ENCODE peak calls at places on chromosomes 3 and 15, in six cellular contexts. Y is Panc1; F is upper lobe of right lung; V is CD8-positive, alpha-beta T cell; H is ovary; C is pancreas. N is an unnamed sample. For H3K4me1, the result is how much of the 10 kb centered on the place peaks cover.

GRCh38 chr3:12188681-12189287 is 30.1 kb upstream of the TIMP4 start:
- DNase-seq in Y (no peak), F (no peak), V (no peak), H (no peak), C (no peak), N (no peak)

GRCh38 chr15:55909036-55909811 is 84.2 kb downstream of the NEDD4 start:
- DNase-seq in Y (no peak), F (no peak), V (no peak), H (no peak), C (no peak), N (no peak)

GRCh38 chr3:73216310-73216709 is 154.9 kb downstream of the EBLN2 start:
- DNase-seq in Y (no peak), F (no peak), V (no peak), H (no peak), C (no peak), N (no peak)

GRCh38 chr15:39502616-39503195 is 78.2 kb upstream of the THBS1 start:
- DNase-seq in Y (no peak), F (no peak), V (no peak), H (no peak), C (no peak), N (no peak)

GRCh38 chr3:178406206-178406605 is 130.0 kb upstream of the KCNMB2 start:
- DNase-seq in Y (no peak), F (no peak), V (no peak), H (no peak), C (no peak), N (no peak)

GRCh38 chr3:116150655-116151054 is 294.6 kb downstream of the LSAMP start:
- DNase-seq in Y (no peak), F (no peak), V (no peak), H (no peak), C (no peak), N (no peak)

GRCh38 chr3:128188958-128189357 is 35.7 kb downstream of the EEFSEC start:
- DNase-seq in Y (no peak), F (no peak), V (no peak), H (no peak), C (no peak), N (no peak)

GRCh38 chr3:8970971-8971589 is 7.8 kb upstream of the RAD18 start:
- DNase-seq in Y (peak), F (no peak), V (peak), H (peak), C (peak), N (no peak)

GRCh38 chr3:16258892-16259291 is 5.9 kb downstream of the DPH3 start:
- DNase-seq in Y (no peak), F (no peak), V (no peak), H (no peak), C (no peak), N (no peak)

GRCh38 chr3:59374091-59374490 is 324.3 kb upstream of the CFAP20DC start:
- DNase-seq in Y (no peak), F (no peak), V (no peak), H (no peak), C (no peak), N (no peak)

GRCh38 chr3:61060421-61060861 is 190.8 kb downstream of the FHIT start:
- DNase-seq in Y (no peak), F (no peak), V (no peak), H (no peak), C (no peak), N (no peak)

GRCh38 chr3:172803489-172803888 is 53.0 kb downstream of the ECT2 start:
- DNase-seq in Y (no peak), F (no peak), V (no peak), H (no peak), C (no peak), N (no peak)

GRCh38 chr3:172808969-172809546 is 58.5 kb downstream of the ECT2 start:
- DNase-seq in Y (no peak), F (no peak), V (no peak), H (no peak), C (no peak), N (no peak)

GRCh38 chr3:172804323-172804722 is 53.8 kb downstream of the ECT2 start:
- DNase-seq in Y (no peak), F (no peak), V (no peak), H (no peak), C (no peak), N (no peak)
- TF ChIP-seq CTCF in Y (no peak), F (no peak), V (no peak), H (no peak), C (no peak), N (no peak)

GRCh38 chr15:92917606-92918407 is 17.7 kb downstream of the CHD2 start:
- DNase-seq in Y (no peak), F (peak), V (peak), H (peak), C (peak), N (peak)

GRCh38 chr15:92914103-92914499 is 14.0 kb downstream of the CHD2 start:
- DNase-seq in Y (no peak), F (no peak), V (no peak), H (no peak), C (no peak), N (no peak)

GRCh38 chr15:92915766-92916435 is 15.8 kb downstream of the CHD2 start:
- DNase-seq in Y (no peak), F (no peak), V (no peak), H (no peak), C (no peak), N (no peak)

GRCh38 chr15:92910451-92910850 is 10.3 kb downstream of the CHD2 start:
- DNase-seq in Y (no peak), F (no peak), V (no peak), H (no peak), C (no peak), N (no peak)

GRCh38 chr15:92914768-92915221 is 14.7 kb downstream of the CHD2 start:
- DNase-seq in Y (no peak), F (no peak), V (no peak), H (no peak), C (no peak), N (no peak)
- H3K4me1 ChIP-seq in Y (half or more), F (half or more), V (half or more), H (under half), C (under half), N (half or more)

GRCh38 chr15:95826831-95827230 is 503.7 kb upstream of the NR2F2 start:
- DNase-seq in Y (no peak), F (no peak), V (no peak), H (no peak), C (no peak), N (no peak)
- TF ChIP-seq CTCF in Y (peak), F (no peak), V (no peak), H (no peak), C (no peak), N (no peak)

DNA sequence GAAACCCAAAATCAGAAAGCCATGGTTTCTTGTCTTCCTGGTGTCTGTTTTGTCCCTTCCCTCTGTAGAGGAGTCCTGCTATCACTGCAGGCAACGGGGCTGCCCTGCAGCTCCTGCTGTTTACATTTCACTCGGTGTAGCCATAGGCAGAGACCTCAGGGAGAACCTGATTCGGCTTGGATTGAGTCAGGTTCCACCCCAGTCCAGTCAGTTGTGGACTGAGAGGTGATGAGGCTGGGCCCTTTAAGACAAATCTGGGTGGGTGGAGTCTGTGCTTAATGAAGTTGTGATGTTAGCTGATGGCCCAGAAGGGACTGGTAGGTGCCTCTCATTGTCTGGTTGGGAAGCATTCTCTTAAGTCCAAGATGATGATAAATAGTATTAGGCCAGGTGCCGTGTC is 35.7 kb downstream of the FLNB start:
- DNase-seq in Y (no peak), F (no peak), V (no peak), H (no peak), C (no peak), N (no peak)
- H3K4me1 ChIP-seq in Y (half or more), F (half or more), V (under half), H (under half), C (under half), N (half or more)

DNA sequence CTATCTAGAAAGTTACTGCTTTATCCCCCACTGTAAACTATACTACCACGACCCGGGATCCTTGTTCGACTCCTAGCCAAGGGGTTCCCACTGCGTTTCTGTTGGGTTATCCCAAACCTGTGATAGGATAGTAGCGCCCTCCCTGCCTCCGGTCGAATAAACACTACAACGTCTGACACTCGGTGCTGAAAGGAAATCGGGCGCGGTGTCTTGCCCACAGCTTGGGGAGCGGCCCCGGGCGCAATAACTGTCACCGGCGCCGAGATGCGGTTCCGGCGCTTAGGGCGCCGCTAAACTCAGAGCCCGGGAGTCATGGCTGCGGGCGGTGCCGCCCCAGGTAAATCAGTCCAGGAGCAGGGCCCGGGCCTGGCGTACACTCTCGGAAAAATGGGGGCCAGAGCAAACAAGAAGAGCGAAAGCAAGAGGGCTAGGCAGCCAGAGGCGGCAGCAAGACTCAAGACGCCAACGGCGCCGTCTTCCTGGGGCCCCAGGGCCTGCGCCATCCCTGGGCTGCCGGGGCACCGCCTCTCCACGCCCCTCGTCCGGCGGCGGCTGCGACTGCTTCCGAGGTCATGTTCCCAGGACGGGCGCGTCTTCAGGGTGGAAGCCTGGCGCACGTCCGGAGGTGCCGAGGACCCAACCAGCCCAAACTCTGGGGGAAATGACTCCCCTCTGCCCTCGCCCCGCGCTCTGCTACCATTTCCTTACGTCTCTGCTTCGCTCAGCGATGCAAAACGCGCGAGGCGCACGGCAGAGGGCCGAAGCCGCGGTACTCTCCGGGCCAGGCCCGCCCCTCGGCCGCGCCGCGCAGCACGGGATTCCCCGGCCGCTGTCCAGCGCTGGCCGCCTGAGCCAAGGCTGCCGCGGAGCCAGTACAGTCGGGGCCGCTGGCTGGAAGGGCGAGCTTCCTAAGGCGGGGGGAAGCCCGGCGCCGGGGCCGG is at the start of gene DUT:
- DNase-seq in Y (no peak), F (peak), V (peak), H (peak), C (peak), N (peak)
- TF ChIP-seq CTCF in Y (no peak), F (no peak), V (no peak), H (no peak), C (no peak), N (no peak)

DNA sequence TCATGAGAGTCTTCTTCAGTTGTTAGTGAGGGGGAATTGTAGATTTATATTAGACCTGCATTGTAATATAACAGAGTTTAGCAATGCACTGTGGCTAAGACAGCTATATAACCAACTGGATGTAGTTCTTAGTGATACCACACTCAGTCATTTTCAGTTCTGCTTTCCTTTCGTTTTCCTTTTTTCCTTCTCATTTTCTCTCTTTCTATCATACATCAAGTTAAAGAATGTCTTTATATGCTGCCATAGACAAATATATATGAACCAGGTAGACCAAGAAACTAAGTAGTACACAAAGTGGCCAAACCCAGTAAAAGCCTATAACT is 43.7 kb upstream of the CD47 start:
- DNase-seq in Y (no peak), F (no peak), V (no peak), H (no peak), C (no peak), N (no peak)
- H3K4me1 ChIP-seq in Y (under half), F (under half), V (under half), H (under half), C (under half), N (under half)

GRCh38 chr15:81809543-81809942 is 236.3 kb downstream of the MEX3B start:
- DNase-seq in Y (no peak), F (no peak), V (no peak), H (no peak), C (peak), N (no peak)

GRCh38 chr15:81814882-81815455 is 230.8 kb downstream of the MEX3B start:
- DNase-seq in Y (no peak), F (no peak), V (no peak), H (no peak), C (no peak), N (no peak)

DNA sequence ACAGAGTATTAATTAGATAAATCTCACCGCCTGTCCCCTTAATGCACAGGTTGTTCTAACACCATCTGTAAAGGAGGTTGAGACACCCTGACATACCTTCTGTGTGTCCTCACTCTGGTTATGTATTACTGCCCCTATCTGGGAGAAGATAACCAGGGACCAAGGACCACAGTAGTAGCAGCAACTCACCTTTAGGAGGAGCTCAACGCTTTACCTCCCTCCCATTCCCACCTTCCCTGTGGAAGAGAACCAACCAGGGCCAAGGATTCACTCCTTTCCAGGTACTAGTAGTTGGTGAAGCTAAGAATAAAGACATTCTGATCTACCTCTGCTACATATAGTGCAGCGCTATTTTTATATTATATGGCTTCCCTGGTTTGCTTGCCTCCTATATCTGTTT is 232.6 kb downstream of the MEX3B start:
- DNase-seq in Y (no peak), F (no peak), V (no peak), H (no peak), C (no peak), N (no peak)
- TF ChIP-seq CTCF in Y (peak), F (no peak), V (no peak), H (no peak), C (no peak), N (peak)